ENCODE peak calls at places on chromosomes 13 and 19, in seven cellular contexts. L is RWPE2; E is IMR-90; Q is fibroblast of lung; N is cardiac muscle cell; J is left lung; V is CD8-positive, alpha-beta T cell. W is an unnamed sample. For H3K4me1, the result is how much of the 10 kb centered on the place peaks cover.

GRCh38 chr19:45404557-45405434 is at the start of gene PPP1R13L:
- DNase-seq in L (peak), E (peak), Q (peak), N (peak), J (peak), V (peak), W (no peak)

GRCh38 chr19:7645159-7645558 is 8.2 kb downstream of the STXBP2 start:
- DNase-seq in L (no peak), E (no peak), Q (no peak), N (no peak), J (no peak), V (no peak), W (no peak)

GRCh38 chr19:31339405-31339804 is 9.8 kb downstream of the TSHZ3 start:
- DNase-seq in L (no peak), E (no peak), Q (peak), N (peak), J (no peak), V (no peak), W (no peak)

GRCh38 chr19:14375055-14375581 is 6.1 kb upstream of the ADGRE5 start:
- DNase-seq in L (no peak), E (no peak), Q (no peak), N (no peak), J (peak), V (peak), W (peak)

GRCh38 chr13:59490651-59491050 is 673.1 kb downstream of the DIAPH3 start:
- DNase-seq in L (no peak), E (no peak), Q (no peak), N (no peak), J (no peak), V (no peak), W (no peak)

GRCh38 chr19:14686411-14686810 is 3.4 kb upstream of the ZNF333 start:
- DNase-seq in L (no peak), E (peak), Q (peak), N (peak), J (no peak), V (peak), W (peak)

GRCh38 chr19:33301900-33302174 is 497 bp downstream of the CEBPA start:
- DNase-seq in L (no peak), E (no peak), Q (no peak), N (peak), J (no peak), V (no peak), W (no peak)

GRCh38 chr13:37136187-37136586 is 30.7 kb upstream of the CSNK1A1L start:
- DNase-seq in L (no peak), E (peak), Q (no peak), N (no peak), J (no peak), V (no peak), W (no peak)

GRCh38 chr19:12880551-12881171 is 588 bp downstream of the DNASE2 start:
- DNase-seq in L (no peak), E (peak), Q (peak), N (peak), J (no peak), V (no peak), W (no peak)

GRCh38 chr13:50457430-50458393 is 385.8 kb downstream of the DLEU7 start:
- DNase-seq in L (no peak), E (no peak), Q (no peak), N (no peak), J (no peak), V (no peak), W (no peak)

GRCh38 chr13:21435710-21436151 is 23.4 kb downstream of the ZDHHC20 start:
- DNase-seq in L (no peak), E (peak), Q (peak), N (no peak), J (peak), V (peak), W (peak)

GRCh38 chr13:98206946-98207345 is 29.9 kb upstream of the RNF113B start:
- DNase-seq in L (no peak), E (peak), Q (peak), N (no peak), J (no peak), V (no peak), W (no peak)

GRCh38 chr13:97359181-97360057 is 74.5 kb upstream of the RAP2A start:
- DNase-seq in L (no peak), E (peak), Q (peak), N (peak), J (no peak), V (peak), W (peak)

GRCh38 chr13:107712145-107712544 is 503.2 kb downstream of the LIG4 start:
- DNase-seq in L (no peak), E (no peak), Q (no peak), N (no peak), J (no peak), V (no peak), W (no peak)

GRCh38 chr19:18543814-18544475 is 572 bp upstream of the FKBP8 start:
- DNase-seq in L (no peak), E (peak), Q (peak), N (peak), J (peak), V (peak), W (peak)

GRCh38 chr13:65090191-65090590 is 2139.9 kb downstream of the PCDH9 start:
- DNase-seq in L (no peak), E (no peak), Q (no peak), N (no peak), J (no peak), V (no peak), W (no peak)

GRCh38 chr13:46588019-46588418 is 35.0 kb downstream of the LRCH1 start:
- DNase-seq in L (no peak), E (no peak), Q (no peak), N (no peak), J (no peak), V (no peak), W (no peak)

GRCh38 chr13:59413121-59413520 is 750.6 kb downstream of the DIAPH3 start:
- DNase-seq in L (no peak), E (no peak), Q (no peak), N (peak), J (no peak), V (no peak), W (no peak)

GRCh38 chr13:113050856-113051431 is 54.6 kb upstream of the F7 start:
- DNase-seq in L (peak), E (no peak), Q (no peak), N (no peak), J (peak), V (no peak), W (no peak)

GRCh38 chr13:77359171-77359570 is 32.3 kb upstream of the MYCBP2 start:
- DNase-seq in L (no peak), E (peak), Q (no peak), N (no peak), J (no peak), V (no peak), W (no peak)

GRCh38 chr13:109784590-109785140 is 1.7 kb downstream of the IRS2 start:
- DNase-seq in L (peak), E (peak), Q (peak), N (peak), J (no peak), V (peak), W (peak)

GRCh38 chr13:114115191-114115671 is 17.2 kb downstream of the RASA3 start:
- DNase-seq in L (peak), E (peak), Q (peak), N (no peak), J (peak), V (peak), W (no peak)

GRCh38 chr13:85009447-85009846 is 789.8 kb downstream of the SLITRK6 start:
- DNase-seq in L (no peak), E (no peak), Q (peak), N (no peak), J (no peak), V (no peak), W (no peak)

GRCh38 chr13:22821589-22821988 is 359.2 kb upstream of the SGCG start:
- DNase-seq in L (no peak), E (no peak), Q (no peak), N (no peak), J (no peak), V (no peak), W (no peak)

GRCh38 chr13:48165063-48165462 is 67.9 kb upstream of the ITM2B start:
- DNase-seq in L (no peak), E (no peak), Q (no peak), N (no peak), J (no peak), V (no peak), W (no peak)

GRCh38 chr13:32153056-32153455 is 121.5 kb downstream of the FRY start:
- DNase-seq in L (no peak), E (peak), Q (peak), N (no peak), J (no peak), V (no peak), W (no peak)

GRCh38 chr13:97431365-97431764 is 2.6 kb upstream of the RAP2A start:
- DNase-seq in L (no peak), E (no peak), Q (no peak), N (no peak), J (no peak), V (no peak), W (no peak)

GRCh38 chr13:113856716-113857065 is 7.2 kb downstream of the GAS6 start:
- DNase-seq in L (peak), E (peak), Q (peak), N (no peak), J (no peak), V (no peak), W (no peak)

DNA sequence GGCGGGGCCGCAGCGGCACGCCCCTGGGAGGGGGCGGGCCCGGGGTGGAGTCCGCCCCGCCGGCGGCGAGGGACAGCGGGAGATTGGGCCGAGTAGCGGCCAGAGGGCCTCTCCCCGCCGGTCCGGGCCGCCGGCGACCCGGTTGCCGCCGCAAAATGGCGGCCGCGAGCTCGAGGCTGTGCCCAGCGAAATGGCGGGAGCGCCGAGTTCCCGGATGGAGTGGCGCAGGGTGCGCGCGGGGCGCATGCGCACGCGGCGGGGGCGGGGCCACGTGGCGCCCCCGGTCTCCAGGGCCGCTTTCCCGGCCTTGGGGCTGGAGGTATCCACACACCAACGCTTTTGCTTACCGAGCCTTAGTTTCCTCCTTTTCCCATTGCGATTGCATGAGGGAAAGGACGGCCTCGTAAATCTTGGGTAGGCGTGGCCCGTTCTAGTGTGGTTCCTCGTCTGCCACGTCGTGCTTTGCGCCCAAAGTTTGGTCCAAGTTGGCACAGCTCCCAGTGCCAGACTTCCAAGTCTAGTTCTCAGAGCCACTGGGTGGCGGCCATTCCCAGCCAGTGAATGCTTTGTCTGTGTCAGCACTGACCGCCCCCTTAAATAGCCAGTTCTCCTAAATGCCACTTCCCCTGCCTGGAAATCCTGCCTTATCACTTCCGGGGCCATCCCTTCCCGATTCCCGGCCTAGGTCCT is 491 bp downstream of the CIRBP start:
- DNase-seq in L (no peak), E (peak), Q (peak), N (peak), J (peak), V (peak), W (peak)
- H3K4me1 ChIP-seq in L (under half), E (under half), Q (under half), N (under half), J (half or more), V (half or more), W (half or more)

GRCh38 chr19:35120898-35121297 is 5.3 kb downstream of the FXYD3 start:
- DNase-seq in L (no peak), E (no peak), Q (no peak), N (no peak), J (no peak), V (no peak), W (no peak)

GRCh38 chr19:35119578-35119977 is 4.0 kb downstream of the FXYD3 start:
- DNase-seq in L (no peak), E (no peak), Q (no peak), N (no peak), J (no peak), V (no peak), W (no peak)

GRCh38 chr19:35118268-35119026 is 2.8 kb downstream of the FXYD3 start:
- DNase-seq in L (no peak), E (no peak), Q (no peak), N (no peak), J (peak), V (no peak), W (no peak)

GRCh38 chr19:35119091-35119490 is 3.5 kb downstream of the FXYD3 start:
- DNase-seq in L (no peak), E (no peak), Q (no peak), N (no peak), J (no peak), V (no peak), W (no peak)

GRCh38 chr19:35120492-35120891 is 4.9 kb downstream of the FXYD3 start:
- DNase-seq in L (peak), E (peak), Q (peak), N (no peak), J (no peak), V (no peak), W (no peak)
- H3K27ac ChIP-seq in L (peak), E (no peak), Q (no peak), N (no peak), J (no peak), V (no peak), W (no peak)

GRCh38 chr19:2540646-2541454 is 64.9 kb downstream of the GADD45B start:
- DNase-seq in L (peak), E (peak), Q (peak), N (peak), J (peak), V (no peak), W (no peak)
- H3K4me3 ChIP-seq in L (no peak), E (peak), Q (no peak), N (peak), J (no peak), V (no peak), W (no peak)

DNA sequence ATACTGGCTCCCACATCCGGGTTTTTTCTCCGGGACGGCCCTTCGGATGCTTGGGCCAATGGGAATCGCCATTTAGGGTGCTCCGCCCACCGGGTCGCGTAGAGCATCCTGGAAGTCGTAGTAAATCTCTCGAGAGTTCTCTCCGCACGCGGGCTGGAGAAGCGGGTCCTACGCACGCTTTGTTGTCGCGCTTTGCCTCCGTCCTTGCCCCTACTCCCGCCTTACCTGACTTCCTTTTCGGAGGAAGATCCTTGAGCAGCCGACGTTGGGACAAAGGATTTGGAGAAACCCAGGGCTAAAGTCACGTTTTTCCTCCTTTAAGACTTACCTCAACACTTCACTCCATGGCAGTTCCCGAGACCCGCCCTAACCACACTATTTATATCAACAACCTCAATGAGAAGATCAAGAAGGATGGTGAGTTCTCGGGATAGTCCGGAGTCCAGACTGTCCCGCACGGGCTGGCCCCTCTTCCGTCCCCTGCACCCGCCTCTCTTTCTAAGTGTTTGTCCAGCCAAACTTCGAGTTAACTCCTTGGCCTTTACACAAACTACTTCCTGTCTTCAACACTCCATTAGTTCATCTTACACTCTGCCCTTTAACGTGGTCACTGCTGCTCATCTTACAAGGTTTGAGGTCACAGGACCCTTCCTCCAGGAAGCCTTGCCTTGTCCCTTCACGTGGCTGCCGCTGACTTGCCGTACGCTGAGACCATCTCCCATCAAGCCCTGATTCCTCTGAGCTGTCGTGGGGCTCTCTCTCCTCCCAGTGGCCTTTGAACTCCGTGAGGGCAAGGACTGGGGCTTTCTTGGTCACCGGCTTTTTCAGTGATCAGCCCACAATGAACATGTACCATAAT is at the start of gene SNRPA:
- DNase-seq in L (peak), E (peak), Q (peak), N (peak), J (peak), V (peak), W (peak)
- H3K4me1 ChIP-seq in L (under half), E (under half), Q (under half), N (under half), J (half or more), V (under half), W (half or more)

GRCh38 chr13:29508130-29508873 is 87.2 kb downstream of the SLC7A1 start:
- DNase-seq in L (no peak), E (peak), Q (peak), N (peak), J (peak), V (peak), W (peak)
- H3K27ac ChIP-seq in L (no peak), E (no peak), Q (no peak), N (peak), J (no peak), V (no peak), W (no peak)

GRCh38 chr19:16127080-16127479 is 15.4 kb downstream of the RAB8A start:
- DNase-seq in L (no peak), E (no peak), Q (no peak), N (no peak), J (no peak), V (no peak), W (no peak)
- H3K4me3 ChIP-seq in L (no peak), E (no peak), Q (no peak), N (no peak), J (no peak), V (no peak), W (no peak)

GRCh38 chr13:20080377-20081164 is 80.3 kb downstream of the GJA3 start:
- DNase-seq in L (no peak), E (no peak), Q (peak), N (no peak), J (no peak), V (no peak), W (no peak)
- H3K4me1 ChIP-seq in L (under half), E (under half), Q (under half), N (under half), J (under half), V (under half), W (under half)

GRCh38 chr19:49331616-49332055 is 3.6 kb upstream of the CD37 start:
- DNase-seq in L (no peak), E (peak), Q (peak), N (peak), J (peak), V (peak), W (peak)

GRCh38 chr19:49336482-49337266 is 1.5 kb downstream of the CD37 start:
- DNase-seq in L (no peak), E (no peak), Q (no peak), N (no peak), J (no peak), V (no peak), W (no peak)

GRCh38 chr19:49335784-49336481 is 727 bp downstream of the CD37 start:
- DNase-seq in L (no peak), E (no peak), Q (no peak), N (no peak), J (no peak), V (no peak), W (peak)

GRCh38 chr19:49335071-49335783 is at the start of gene CD37:
- DNase-seq in L (no peak), E (no peak), Q (no peak), N (no peak), J (peak), V (peak), W (peak)

DNA sequence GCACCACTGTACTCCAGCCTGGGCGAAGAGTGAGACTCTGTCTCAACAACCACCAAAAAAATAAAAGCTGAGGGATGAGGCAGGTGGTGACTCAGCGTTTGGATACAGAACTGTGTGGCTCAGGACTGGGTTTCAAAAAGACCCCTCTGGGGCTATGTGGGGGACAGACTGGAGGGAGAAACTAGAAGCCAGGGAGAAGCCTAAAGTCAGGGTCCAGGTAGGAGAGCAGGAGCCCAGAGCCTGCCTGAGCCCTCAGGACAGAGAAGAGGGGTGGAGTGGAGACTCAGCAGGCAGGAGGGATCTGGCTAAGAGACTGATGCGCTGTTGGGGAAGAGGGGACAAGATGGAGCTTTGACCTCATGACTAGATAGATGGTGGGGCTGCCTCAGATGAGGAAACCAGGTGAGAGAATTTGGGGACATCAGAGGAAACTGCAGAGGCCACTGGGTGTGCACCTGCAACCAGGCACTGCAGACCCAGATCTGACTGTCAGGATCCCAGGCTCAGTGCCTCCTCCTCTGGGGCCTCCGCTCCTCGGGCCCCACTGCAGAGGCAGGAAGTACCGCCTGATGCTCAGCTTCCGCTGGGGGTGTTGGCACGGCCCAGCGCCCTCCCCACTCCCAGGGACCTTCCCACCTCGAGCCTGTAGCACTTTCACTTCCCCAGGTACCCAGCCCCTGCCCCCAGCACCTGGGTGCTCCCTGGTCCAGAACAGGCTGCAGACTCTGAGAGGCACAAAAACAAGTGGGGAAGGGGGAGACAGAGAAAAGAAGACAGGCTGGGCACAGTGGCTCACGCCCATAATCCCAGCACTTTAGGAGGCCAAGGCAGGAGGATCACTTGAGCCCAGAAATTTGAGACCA is 1.5 kb upstream of the CD37 start:
- DNase-seq in L (no peak), E (peak), Q (no peak), N (no peak), J (peak), V (peak), W (peak)
- H3K27ac ChIP-seq in L (no peak), E (no peak), Q (no peak), N (no peak), J (no peak), V (peak), W (peak)

W was measured in CD4-positive, alpha-beta memory T cell.